ENCODE peak calls at places on chromosomes 5 and 9, in nine cellular contexts. L, F, A, B, X, N, Z, G and Q are unnamed samples.
A peak's percentile ranks its signal among the peaks of the same experiment; 100 is the strongest.

GRCh38 chr9:93612796-93613154 is 36.4 kb downstream of the PHF2 start:
- ATAC-seq in B (peak; percentile 83), F (peak; percentile 27), A (no peak), G (peak; percentile 55), L (peak; percentile 18), X (peak; percentile 27), N (no peak), Z (peak; percentile 15), Q (no peak)

GRCh38 chr9:100689635-100690034 is 111.8 kb downstream of the CAVIN4 start:
- ATAC-seq in L (no peak), B (no peak), G (no peak), F (no peak), A (no peak), Z (no peak), N (no peak), X (no peak), Q (no peak)

GRCh38 chr9:71762900-71763653 is 5.2 kb downstream of the CEMIP2 start:
- ATAC-seq in L (peak; percentile 32), G (peak; percentile 48), F (no peak), Z (no peak), B (peak; percentile 19), A (peak; percentile 21), X (no peak), N (no peak), Q (no peak)

GRCh38 chr9:3431890-3432289 is 93.9 kb downstream of the RFX3 start:
- ATAC-seq in B (no peak), L (no peak), G (no peak), N (no peak), Z (no peak), F (no peak), A (no peak), X (no peak), Q (no peak)

GRCh38 chr5:43190755-43191603 is 1.0 kb upstream of the NIM1K start:
- ATAC-seq in Z (no peak), X (no peak), G (no peak), A (no peak), B (no peak), L (no peak), F (no peak), N (no peak), Q (no peak)

GRCh38 chr5:180381851-180382480 is 28.8 kb upstream of the GFPT2 start:
- ATAC-seq in X (no peak), L (no peak), A (no peak), F (no peak), G (no peak), B (no peak), N (no peak), Z (no peak), Q (no peak)

GRCh38 chr5:147576646-147577535 is 67.0 kb upstream of the DPYSL3 start:
- ATAC-seq in L (peak; percentile 68), F (no peak), N (peak; percentile 71), B (peak; percentile 86), G (peak; percentile 88), X (peak; percentile 84), Z (peak; percentile 89), A (peak; percentile 82), Q (peak; percentile 53)

GRCh38 chr5:168881427-168882149 is 302.4 kb upstream of the PANK3 start:
- ATAC-seq in A (no peak), F (no peak), N (no peak), B (no peak), X (no peak), L (no peak), Z (no peak), G (no peak), Q (no peak)

GRCh38 chr5:53025506-53025905 is 36.4 kb downstream of the ITGA2 start:
- ATAC-seq in X (no peak), N (no peak), Z (no peak), G (no peak), F (no peak), L (no peak), B (no peak), A (no peak), Q (no peak)

GRCh38 chr5:37983463-37983862 is 143.6 kb upstream of the GDNF start:
- ATAC-seq in N (no peak), G (no peak), Z (no peak), X (peak; percentile 17), F (no peak), A (no peak), B (no peak), L (no peak), Q (peak; percentile 22)

GRCh38 chr9:83015897-83016296 is 47.0 kb downstream of the RASEF start:
- ATAC-seq in F (no peak), B (no peak), Z (no peak), X (no peak), G (no peak), N (no peak), L (no peak), A (no peak), Q (no peak)

GRCh38 chr9:74001382-74001781 is 495.8 kb upstream of the RORB start:
- ATAC-seq in F (no peak), L (no peak), X (no peak), Z (no peak), B (no peak), N (no peak), A (no peak), G (no peak), Q (no peak)

GRCh38 chr5:39025456-39025855 is 48.7 kb downstream of the RICTOR start:
- ATAC-seq in X (no peak), L (no peak), N (no peak), A (no peak), B (no peak), Z (peak; percentile 40), F (no peak), G (no peak), Q (no peak)

GRCh38 chr9:69719368-69719767 is 40.4 kb downstream of the PTAR1 start:
- ATAC-seq in X (no peak), L (peak; percentile 57), F (no peak), B (no peak), N (no peak), A (no peak), Z (no peak), G (peak; percentile 73), Q (no peak)

GRCh38 chr9:8292657-8293056 is 493.1 kb upstream of the DMAC1 start:
- ATAC-seq in G (no peak), B (no peak), A (no peak), F (no peak), X (no peak), N (no peak), L (no peak), Z (no peak), Q (no peak)

GRCh38 chr5:79727722-79728355 is 38.2 kb downstream of the CMYA5 start:
- ATAC-seq in N (no peak), A (no peak), B (no peak), F (peak; percentile 92), X (no peak), G (no peak), Z (no peak), L (no peak), Q (no peak)

GRCh38 chr5:79728396-79728795 is 38.8 kb downstream of the CMYA5 start:
- ATAC-seq in F (peak; percentile 13), B (no peak), A (no peak), Z (no peak), N (no peak), G (no peak), X (no peak), L (no peak), Q (no peak)

GRCh38 chr5:79729686-79730085 is 40.0 kb downstream of the CMYA5 start:
- ATAC-seq in L (no peak), N (no peak), Z (no peak), G (no peak), X (no peak), A (no peak), B (no peak), F (no peak), Q (no peak)
- H3K4me1 ChIP-seq in L (no peaks in the 10 kb centered on the region), N (no peaks in the 10 kb centered on the region), Z (no peaks in the 10 kb centered on the region), G (no peaks in the 10 kb centered on the region), X (no peaks in the 10 kb centered on the region), A (no peaks in the 10 kb centered on the region), B (no peaks in the 10 kb centered on the region), F (peaks cover 7% of the 10 kb centered on the region), Q (no peaks in the 10 kb centered on the region)

DNA sequence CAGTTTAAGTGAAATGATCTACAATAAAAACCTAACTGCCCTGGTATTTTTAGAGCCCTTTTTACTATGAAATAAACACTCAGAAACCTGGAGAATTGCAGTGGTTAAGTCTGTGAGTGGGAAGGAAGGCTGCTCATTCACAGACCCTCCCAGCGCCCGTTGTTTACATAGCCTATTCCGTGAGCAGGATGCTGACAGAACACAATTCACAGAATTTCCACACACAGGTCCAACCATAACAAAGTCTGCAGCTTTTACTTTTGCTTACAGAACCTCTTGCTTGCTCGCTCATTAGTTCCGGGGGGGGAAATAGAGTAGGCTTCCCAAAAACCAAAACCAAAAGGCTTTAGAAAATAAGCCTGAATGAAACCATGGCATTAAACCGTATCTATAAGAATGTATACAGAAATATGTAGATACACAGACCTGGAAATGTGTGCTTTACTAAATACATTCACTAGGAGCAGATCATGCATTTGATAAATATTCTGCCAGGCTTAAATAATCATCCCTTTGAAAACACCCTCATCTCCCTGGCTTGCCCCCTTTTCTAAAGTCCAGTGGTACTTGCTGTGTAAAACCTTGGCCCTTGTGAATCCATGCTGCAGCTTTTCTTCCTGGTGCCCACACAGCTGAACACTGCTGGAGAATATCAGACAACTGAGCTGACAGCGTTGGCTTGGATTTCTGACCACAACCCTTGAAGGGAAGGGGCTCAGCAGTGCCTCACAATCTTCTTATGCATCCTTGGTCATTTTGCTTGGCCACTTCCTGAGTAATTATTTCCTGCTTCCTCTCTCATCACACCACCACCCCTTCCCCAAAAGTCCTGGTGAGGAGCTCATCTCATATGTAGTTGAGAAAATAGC is 128.0 kb downstream of the FANCC start:
- ATAC-seq in A (peak; percentile 74), X (peak; percentile 57), Z (peak; percentile 65), L (peak; percentile 54), N (no peak), G (peak; percentile 96), B (peak; percentile 62), F (peak; percentile 94), Q (peak; percentile 80)
- H3K4me3 ChIP-seq in A (no peak overlapping the region), X (peak overlapping the region; percentile 18), Z (peak overlapping the region; percentile 28), L (no peak overlapping the region), N (no peak overlapping the region), G (peak overlapping the region; percentile 1), B (no peak overlapping the region), F (no peak overlapping the region), Q (peak overlapping the region; percentile 11)

DNA sequence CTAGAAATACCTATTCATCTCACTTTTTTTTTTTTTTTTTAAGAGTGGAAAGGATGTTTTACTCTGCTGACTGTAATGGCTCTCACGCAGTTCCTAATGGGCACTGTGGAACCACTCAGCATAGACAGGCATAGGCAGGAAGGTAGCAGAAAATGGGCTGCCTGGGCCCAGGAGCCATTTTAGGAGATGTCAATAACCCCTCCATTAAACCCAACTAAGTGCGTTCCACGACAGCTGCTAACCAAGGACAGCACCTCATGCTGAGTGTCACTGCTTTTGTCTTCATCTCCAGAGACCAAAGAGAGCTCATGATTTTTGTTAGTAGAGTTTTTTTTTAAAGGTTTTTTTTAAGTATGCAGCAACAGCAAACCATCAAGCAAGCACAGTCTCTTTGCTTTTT is 15.3 kb downstream of the MAP1B start:
- ATAC-seq in A (no peak), B (no peak), Z (no peak), N (no peak), F (no peak), X (no peak), G (no peak), L (no peak), Q (no peak)
- H3K4me1 ChIP-seq in A (no peaks in the 10 kb centered on the region), B (no peaks in the 10 kb centered on the region), Z (peaks cover 6% of the 10 kb centered on the region), N (no peaks in the 10 kb centered on the region), F (no peaks in the 10 kb centered on the region), X (no peaks in the 10 kb centered on the region), G (peaks cover 24% of the 10 kb centered on the region), L (no peaks in the 10 kb centered on the region), Q (peaks cover 13% of the 10 kb centered on the region)

DNA sequence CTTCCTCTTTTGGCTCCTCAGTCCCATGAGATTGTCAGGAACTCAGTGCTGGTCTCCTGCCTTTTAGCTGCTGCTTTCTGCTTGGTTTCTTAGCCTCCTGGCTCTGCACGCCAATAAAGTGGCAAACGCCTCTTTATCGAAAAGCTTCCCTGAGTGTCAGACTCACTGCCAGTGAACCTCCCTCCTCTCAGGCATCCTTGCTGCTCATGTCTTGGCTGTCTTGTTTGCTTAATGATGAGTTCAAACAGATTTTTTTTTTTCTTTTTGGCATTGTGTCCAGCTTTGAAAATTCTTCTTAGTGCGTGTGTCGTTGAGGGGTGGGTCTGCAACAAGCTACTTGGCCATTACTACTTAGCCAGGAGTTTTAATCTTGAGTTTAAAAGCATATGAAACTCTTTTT is 14.9 kb downstream of the RASGRF2 start:
- ATAC-seq in X (no peak), N (peak; percentile 38), F (peak; percentile 44), G (peak; percentile 50), L (no peak), A (no peak), Z (no peak), B (no peak), Q (no peak)
- H3K4me3 ChIP-seq in X (no peak overlapping the region), N (no peak overlapping the region), F (no peak overlapping the region), G (no peak overlapping the region), L (no peak overlapping the region), A (no peak overlapping the region), Z (no peak overlapping the region), B (no peak overlapping the region), Q (no peak overlapping the region)